ENCODE peak calls at places on chromosomes 13 and 19, in five cellular contexts. One of them, this sample, is unnamed.

GRCh38 chr13:112172641-112173171 is 105.8 kb downstream of the SOX1 start:
- DNase-seq in tibial nerve: no peak
- DNase-seq in IMR-90: no peak
- DNase-seq in psoas muscle: no peak
- DNase-seq in ascending aorta: no peak
- DNase-seq in this sample: no peak

GRCh38 chr13:89066868-89067466 is 1395.8 kb downstream of the SLITRK5 start:
- DNase-seq in tibial nerve: peak
- DNase-seq in IMR-90: peak
- DNase-seq in psoas muscle: no peak
- DNase-seq in ascending aorta: no peak
- DNase-seq in this sample: peak

GRCh38 chr13:33262069-33262487 is 23.5 kb downstream of the STARD13 start:
- DNase-seq in tibial nerve: no peak
- DNase-seq in IMR-90: peak
- DNase-seq in psoas muscle: peak
- DNase-seq in ascending aorta: no peak
- DNase-seq in this sample: peak

GRCh38 chr13:99980201-99981114 is 1.1 kb upstream of the ZIC2 start:
- DNase-seq in tibial nerve: no peak
- DNase-seq in IMR-90: peak
- DNase-seq in psoas muscle: peak
- DNase-seq in ascending aorta: no peak
- DNase-seq in this sample: peak

GRCh38 chr13:94800423-94800822 is 88.1 kb upstream of the SOX21 start:
- DNase-seq in tibial nerve: no peak
- DNase-seq in IMR-90: no peak
- DNase-seq in psoas muscle: no peak
- DNase-seq in ascending aorta: no peak
- DNase-seq in this sample: no peak

GRCh38 chr13:74661851-74662250 is 527.6 kb upstream of the KLF12 start:
- DNase-seq in tibial nerve: no peak
- DNase-seq in IMR-90: no peak
- DNase-seq in psoas muscle: no peak
- DNase-seq in ascending aorta: no peak
- DNase-seq in this sample: no peak

GRCh38 chr19:12794196-12794921 is 3.1 kb downstream of the JUNB start:
- DNase-seq in tibial nerve: no peak
- DNase-seq in IMR-90: peak
- DNase-seq in psoas muscle: no peak
- DNase-seq in ascending aorta: no peak
- DNase-seq in this sample: no peak

GRCh38 chr13:99671746-99672145 is 170.5 kb downstream of the TM9SF2 start:
- DNase-seq in tibial nerve: no peak
- DNase-seq in IMR-90: no peak
- DNase-seq in psoas muscle: no peak
- DNase-seq in ascending aorta: no peak
- DNase-seq in this sample: no peak

GRCh38 chr13:74644239-74644638 is 510.0 kb upstream of the KLF12 start:
- DNase-seq in tibial nerve: no peak
- DNase-seq in IMR-90: peak
- DNase-seq in psoas muscle: no peak
- DNase-seq in ascending aorta: no peak
- DNase-seq in this sample: peak

GRCh38 chr19:38513762-38514167 is 80.3 kb downstream of the RYR1 start:
- DNase-seq in tibial nerve: no peak
- DNase-seq in IMR-90: no peak
- DNase-seq in psoas muscle: no peak
- DNase-seq in ascending aorta: no peak
- DNase-seq in this sample: no peak

GRCh38 chr13:91346848-91347211 is 657 bp upstream of the MIR17HG start:
- DNase-seq in tibial nerve: no peak
- DNase-seq in IMR-90: no peak
- DNase-seq in psoas muscle: no peak
- DNase-seq in ascending aorta: no peak
- DNase-seq in this sample: peak

GRCh38 chr13:113273856-113274590 is 23.0 kb upstream of the LAMP1 start:
- DNase-seq in tibial nerve: no peak
- DNase-seq in IMR-90: peak
- DNase-seq in psoas muscle: no peak
- DNase-seq in ascending aorta: no peak
- DNase-seq in this sample: peak

GRCh38 chr13:42747399-42747873 is 33.9 kb upstream of the FAM216B start:
- DNase-seq in tibial nerve: no peak
- DNase-seq in IMR-90: peak
- DNase-seq in psoas muscle: no peak
- DNase-seq in ascending aorta: no peak
- DNase-seq in this sample: peak

GRCh38 chr13:108044929-108045328 is 170.4 kb downstream of the LIG4 start:
- DNase-seq in tibial nerve: no peak
- DNase-seq in IMR-90: no peak
- DNase-seq in psoas muscle: no peak
- DNase-seq in ascending aorta: no peak
- DNase-seq in this sample: no peak

GRCh38 chr13:98143157-98143553 is 261 bp downstream of the FARP1 start:
- DNase-seq in tibial nerve: no peak
- DNase-seq in IMR-90: no peak
- DNase-seq in psoas muscle: no peak
- DNase-seq in ascending aorta: no peak
- DNase-seq in this sample: no peak

GRCh38 chr13:113116206-113116800 is 6.3 kb upstream of the F10 start:
- DNase-seq in tibial nerve: no peak
- DNase-seq in IMR-90: no peak
- DNase-seq in psoas muscle: no peak
- DNase-seq in ascending aorta: no peak
- DNase-seq in this sample: no peak

GRCh38 chr19:19138110-19138981 is at the start of gene TMEM161A:
- DNase-seq in tibial nerve: peak
- DNase-seq in IMR-90: peak
- DNase-seq in psoas muscle: peak
- DNase-seq in ascending aorta: peak
- DNase-seq in this sample: peak

GRCh38 chr19:39052846-39053245 is 20.5 kb upstream of the FBXO27 start:
- DNase-seq in tibial nerve: no peak
- DNase-seq in IMR-90: no peak
- DNase-seq in psoas muscle: no peak
- DNase-seq in ascending aorta: no peak
- DNase-seq in this sample: no peak

GRCh38 chr13:109642358-109642757 is 144.0 kb downstream of the IRS2 start:
- DNase-seq in tibial nerve: no peak
- DNase-seq in IMR-90: no peak
- DNase-seq in psoas muscle: no peak
- DNase-seq in ascending aorta: no peak
- DNase-seq in this sample: no peak

DNA sequence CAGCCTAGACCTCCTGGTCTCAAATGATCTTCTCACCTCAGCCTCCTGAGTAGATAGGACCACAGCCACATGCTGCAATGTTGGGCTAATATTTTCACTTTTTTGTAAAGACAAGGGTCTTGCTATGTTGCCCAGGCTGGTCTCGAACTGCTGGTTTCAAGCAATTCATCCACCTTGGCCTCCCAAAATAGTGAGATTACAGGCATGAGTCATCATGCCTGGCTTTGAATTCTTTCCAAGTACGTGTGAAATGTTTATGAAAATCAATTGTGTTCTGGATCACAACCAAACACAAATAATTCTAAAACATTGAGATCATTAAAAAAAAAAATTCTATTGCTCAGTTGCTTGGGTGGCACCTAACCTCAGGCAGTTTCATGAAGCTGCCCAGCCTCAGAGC is 44.7 kb downstream of the ING1 start:
- DNase-seq in tibial nerve: no peak
- DNase-seq in IMR-90: peak
- DNase-seq in psoas muscle: no peak
- DNase-seq in ascending aorta: no peak
- DNase-seq in this sample: no peak
- H3K27ac ChIP-seq in tibial nerve: no peak
- H3K27ac ChIP-seq in IMR-90: no peak
- H3K27ac ChIP-seq in psoas muscle: no peak
- H3K27ac ChIP-seq in ascending aorta: no peak
- H3K27ac ChIP-seq in this sample: no peak

DNA sequence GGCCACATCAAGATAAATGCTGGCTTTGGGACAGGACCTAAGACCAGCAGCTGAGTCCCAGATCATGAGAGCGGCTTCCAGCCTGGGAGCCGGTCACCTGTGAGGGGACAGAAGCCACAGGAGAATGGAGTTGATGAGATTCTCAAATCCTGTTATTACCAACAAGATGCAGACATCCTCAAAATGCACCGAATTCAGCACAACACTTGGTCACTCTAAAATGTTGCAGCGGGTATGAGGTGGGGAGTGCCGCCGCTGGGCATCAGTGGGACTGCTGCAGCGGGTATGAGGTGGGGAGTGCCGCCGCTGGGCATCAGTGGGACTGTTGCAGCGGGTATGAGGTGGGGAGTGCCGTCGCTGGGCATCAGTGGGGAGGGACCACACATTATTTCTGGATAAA is 21.2 kb downstream of the RANBP3 start:
- DNase-seq in tibial nerve: no peak
- DNase-seq in IMR-90: no peak
- DNase-seq in psoas muscle: no peak
- DNase-seq in ascending aorta: no peak
- DNase-seq in this sample: no peak
- H3K27ac ChIP-seq in tibial nerve: no peak
- H3K27ac ChIP-seq in IMR-90: no peak
- H3K27ac ChIP-seq in psoas muscle: no peak
- H3K27ac ChIP-seq in ascending aorta: no peak
- H3K27ac ChIP-seq in this sample: peak

GRCh38 chr13:30569901-30570576 is 47.7 kb upstream of the USPL1 start:
- DNase-seq in tibial nerve: peak
- DNase-seq in IMR-90: peak
- DNase-seq in psoas muscle: peak
- DNase-seq in ascending aorta: no peak
- DNase-seq in this sample: peak

GRCh38 chr13:30567072-30567471 is 50.6 kb upstream of the USPL1 start:
- DNase-seq in tibial nerve: no peak
- DNase-seq in IMR-90: no peak
- DNase-seq in psoas muscle: no peak
- DNase-seq in ascending aorta: no peak
- DNase-seq in this sample: no peak

GRCh38 chr13:30577381-30577780 is 40.3 kb upstream of the USPL1 start:
- DNase-seq in tibial nerve: no peak
- DNase-seq in IMR-90: peak
- DNase-seq in psoas muscle: peak
- DNase-seq in ascending aorta: no peak
- DNase-seq in this sample: peak

GRCh38 chr13:30576528-30576927 is 41.2 kb upstream of the USPL1 start:
- DNase-seq in tibial nerve: peak
- DNase-seq in IMR-90: peak
- DNase-seq in psoas muscle: no peak
- DNase-seq in ascending aorta: no peak
- DNase-seq in this sample: peak

GRCh38 chr13:30572859-30573275 is 44.9 kb upstream of the USPL1 start:
- DNase-seq in tibial nerve: no peak
- DNase-seq in IMR-90: peak
- DNase-seq in psoas muscle: no peak
- DNase-seq in ascending aorta: no peak
- DNase-seq in this sample: peak
- H3K27ac ChIP-seq in tibial nerve: peak
- H3K27ac ChIP-seq in IMR-90: peak
- H3K27ac ChIP-seq in psoas muscle: no peak
- H3K27ac ChIP-seq in ascending aorta: peak
- H3K27ac ChIP-seq in this sample: peak

GRCh38 chr19:7985481-7985911 is 19.9 kb downstream of the ELAVL1 start:
- DNase-seq in tibial nerve: no peak
- DNase-seq in IMR-90: no peak
- DNase-seq in psoas muscle: no peak
- DNase-seq in ascending aorta: no peak
- DNase-seq in this sample: no peak

GRCh38 chr19:7982651-7983099 is 22.8 kb downstream of the ELAVL1 start:
- DNase-seq in tibial nerve: no peak
- DNase-seq in IMR-90: no peak
- DNase-seq in psoas muscle: no peak
- DNase-seq in ascending aorta: no peak
- DNase-seq in this sample: no peak

GRCh38 chr19:7983286-7983950 is 22.0 kb downstream of the ELAVL1 start:
- DNase-seq in tibial nerve: no peak
- DNase-seq in IMR-90: no peak
- DNase-seq in psoas muscle: no peak
- DNase-seq in ascending aorta: no peak
- DNase-seq in this sample: no peak

GRCh38 chr19:7982103-7982502 is 23.3 kb downstream of the ELAVL1 start:
- DNase-seq in tibial nerve: no peak
- DNase-seq in IMR-90: no peak
- DNase-seq in psoas muscle: no peak
- DNase-seq in ascending aorta: no peak
- DNase-seq in this sample: no peak

DNA sequence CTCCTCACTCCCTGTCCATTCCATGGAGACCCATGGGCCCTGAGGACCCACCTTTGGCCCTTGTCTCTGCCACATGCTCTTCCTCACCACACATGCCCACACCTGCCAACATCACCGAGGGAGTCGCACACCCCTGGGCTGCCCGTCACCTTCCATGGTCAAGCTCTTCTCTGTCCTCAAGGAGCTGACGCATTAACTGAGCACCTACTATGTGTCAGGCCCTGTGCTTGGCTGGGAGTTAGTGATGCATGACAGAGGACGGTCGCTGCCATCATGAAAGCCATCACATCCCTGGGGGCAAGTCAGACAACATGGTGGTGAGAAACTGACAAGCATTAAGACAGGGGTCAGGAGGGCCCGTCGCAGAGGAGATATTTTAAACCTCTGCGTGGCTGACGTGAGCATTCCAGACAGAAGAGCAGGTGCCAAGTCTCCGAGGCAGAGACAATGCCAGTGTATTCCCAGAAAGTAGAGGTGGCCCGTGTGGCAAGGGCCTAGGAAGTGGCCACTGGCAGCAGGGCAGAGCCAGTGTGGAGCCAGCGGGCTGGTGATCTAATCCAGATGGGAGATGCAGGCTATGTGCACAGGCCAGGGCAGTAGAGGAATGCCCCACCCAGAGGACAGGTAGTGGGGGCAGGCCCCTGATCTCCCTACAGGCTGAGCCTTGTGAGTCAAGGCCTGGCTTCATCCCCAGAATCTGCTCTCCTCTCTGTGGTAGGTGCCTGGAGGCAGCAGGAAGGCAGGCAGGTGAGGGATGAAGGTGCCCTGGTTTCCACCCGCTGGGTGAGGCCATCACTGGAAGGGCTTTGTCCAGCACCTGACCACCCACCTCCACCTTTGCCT is 21.2 kb downstream of the ELAVL1 start:
- DNase-seq in tibial nerve: no peak
- DNase-seq in IMR-90: no peak
- DNase-seq in psoas muscle: no peak
- DNase-seq in ascending aorta: no peak
- DNase-seq in this sample: no peak
- H3K27ac ChIP-seq in tibial nerve: no peak
- H3K27ac ChIP-seq in IMR-90: no peak
- H3K27ac ChIP-seq in psoas muscle: no peak
- H3K27ac ChIP-seq in ascending aorta: no peak
- H3K27ac ChIP-seq in this sample: no peak